ENCODE peak calls at places on chromosomes 4 and X, in seven cellular contexts. B is NB4, Y is HCT116, J is HepG2, C is H1, D is SK-N-SH, O is WTC11. W is an unnamed sample.

GRCh38 chr4:112519689-112520597 is 4.0 kb upstream of the NEUROG2 start:
- DNase-seq in B (no peak), Y (no peak), J (no peak), C (peak; percentile 72), D (peak; percentile 35), O (peak; percentile 70), W (no peak)

GRCh38 chr4:38177792-38178665 is 217.8 kb downstream of the PTTG2 start:
- DNase-seq in B (peak; percentile 78), Y (no peak), J (no peak), C (no peak), D (no peak), O (no peak), W (no peak)

GRCh38 chr4:168021666-168022065 is 70.7 kb upstream of the ANXA10 start:
- DNase-seq in B (no peak), Y (no peak), J (no peak), C (no peak), D (no peak), O (no peak), W (no peak)

GRCh38 chrX:133190877-133191738 is 27.0 kb downstream of the TFDP3 start:
- DNase-seq in B (no peak), Y (no peak), J (no peak), C (peak; percentile 47), D (no peak), O (no peak), W (no peak)

GRCh38 chr4:22047793-22048192 is 99.2 kb upstream of the KCNIP4 start:
- DNase-seq in B (peak; percentile 4), Y (no peak), J (no peak), C (no peak), D (no peak), O (no peak), W (no peak)

GRCh38 chr4:38101563-38101962 is 141.4 kb downstream of the PTTG2 start:
- DNase-seq in B (no peak), Y (no peak), J (no peak), C (no peak), D (no peak), O (no peak), W (no peak)

GRCh38 chr4:81751531-81752291 is 280.0 kb upstream of the RASGEF1B start:
- DNase-seq in B (no peak), Y (no peak), J (no peak), C (no peak), D (no peak), O (no peak), W (no peak)

GRCh38 chrX:42119076-42119475 is 195.7 kb upstream of the CASK start:
- DNase-seq in B (peak; percentile 70), Y (peak; percentile 42), J (peak; percentile 81), C (no peak), D (no peak), O (no peak), W (peak; percentile 25)

GRCh38 chr4:151694819-151695730 is 65.7 kb downstream of the GATB start:
- DNase-seq in B (peak; percentile 7), Y (no peak), J (no peak), C (no peak), D (no peak), O (no peak), W (no peak)

GRCh38 chrX:74540635-74541249 is 73.7 kb downstream of the RLIM start:
- DNase-seq in B (no peak), Y (no peak), J (no peak), C (no peak), D (no peak), O (no peak), W (no peak)

GRCh38 chr4:80240976-80241375 is 25.5 kb upstream of the FGF5 start:
- DNase-seq in B (no peak), Y (no peak), J (no peak), C (no peak), D (no peak), O (no peak), W (no peak)

GRCh38 chr4:78517050-78517652 is 34.4 kb upstream of the ANXA3 start:
- DNase-seq in B (peak; percentile 25), Y (no peak), J (peak; percentile 11), C (no peak), D (peak; percentile 33), O (no peak), W (peak; percentile 16)

GRCh38 chr4:70240192-70240591 is 2.2 kb upstream of the CSN3 start:
- DNase-seq in B (no peak), Y (no peak), J (peak; percentile 10), C (no peak), D (no peak), O (no peak), W (no peak)

GRCh38 chr4:150049682-150050081 is 28.6 kb upstream of the DCLK2 start:
- DNase-seq in B (no peak), Y (no peak), J (no peak), C (no peak), D (peak; percentile 12), O (no peak), W (no peak)

GRCh38 chrX:129427267-129427666 is 96.0 kb downstream of the SMARCA1 start:
- DNase-seq in B (peak; percentile 1), Y (peak; percentile 0), J (no peak), C (no peak), D (no peak), O (no peak), W (no peak)

GRCh38 chr4:77015390-77015789 is 60.4 kb downstream of the CCNI start:
- DNase-seq in B (no peak), Y (no peak), J (no peak), C (no peak), D (no peak), O (no peak), W (no peak)

GRCh38 chr4:10662937-10663336 is 21.6 kb downstream of the CLNK start:
- DNase-seq in B (no peak), Y (no peak), J (no peak), C (no peak), D (no peak), O (no peak), W (no peak)

GRCh38 chr4:71765837-71766236 is 18.0 kb downstream of the GC start:
- DNase-seq in B (no peak), Y (no peak), J (no peak), C (no peak), D (no peak), O (no peak), W (no peak)

GRCh38 chr4:18518098-18518497 is 496.5 kb upstream of the LCORL start:
- DNase-seq in B (no peak), Y (no peak), J (no peak), C (no peak), D (no peak), O (no peak), W (no peak)

GRCh38 chr4:105710012-105710600 is 1.5 kb downstream of the GSTCD start:
- DNase-seq in B (no peak), Y (no peak), J (no peak), C (no peak), D (peak; percentile 14), O (no peak), W (no peak)

GRCh38 chrX:10286195-10286594 is 129.4 kb downstream of the CLCN4 start:
- DNase-seq in B (no peak), Y (no peak), J (no peak), C (no peak), D (peak; percentile 33), O (no peak), W (no peak)

GRCh38 chr4:169986369-169986768 is 39.8 kb downstream of the MFAP3L start:
- DNase-seq in B (no peak), Y (no peak), J (no peak), C (no peak), D (no peak), O (no peak), W (no peak)

GRCh38 chr4:134470544-134470943 is 269.0 kb upstream of the PABPC4L start:
- DNase-seq in B (peak; percentile 26), Y (no peak), J (peak; percentile 16), C (no peak), D (no peak), O (peak; percentile 32), W (no peak)

GRCh38 chr4:154779362-154779947 is 1.6 kb upstream of the RBM46 start:
- DNase-seq in B (peak; percentile 8), Y (peak; percentile 35), J (peak; percentile 23), C (no peak), D (peak; percentile 33), O (no peak), W (peak; percentile 13)

GRCh38 chrX:2703991-2704369 is 12.9 kb downstream of the CD99 start:
- DNase-seq in B (no peak), Y (no peak), J (no peak), C (no peak), D (no peak), O (no peak), W (no peak)

GRCh38 chrX:110180176-110180927 is 137.5 kb downstream of the AMMECR1 start:
- DNase-seq in B (no peak), Y (peak; percentile 16), J (no peak), C (no peak), D (no peak), O (no peak), W (no peak)
- TF ChIP-seq MAX in B (no peak), Y (no peak), J (no peak), C (no peak), D (no peak), O (no peak), W (no peak)

GRCh38 chr4:25283948-25284347 is 28.6 kb upstream of the ZCCHC4 start:
- DNase-seq in B (no peak), Y (no peak), J (peak; percentile 47), C (no peak), D (no peak), O (no peak), W (no peak)
- TF ChIP-seq MAX in B (no peak), Y (no peak), J (no peak), C (no peak), D (no peak), O (no peak), W (no peak)

GRCh38 chr4:5992171-5993062 is 25.8 kb downstream of the C4orf50 start:
- DNase-seq in B (no peak), Y (no peak), J (no peak), C (no peak), D (no peak), O (no peak), W (no peak)
- TF ChIP-seq MAX in B (no peak), Y (no peak), J (no peak), C (no peak), D (no peak), O (no peak), W (no peak)

GRCh38 chrX:43654431-43655150 is 1.5 kb upstream of the MAOA start:
- DNase-seq in B (peak; percentile 82), Y (peak; percentile 74), J (peak; percentile 85), C (peak; percentile 82), D (peak; percentile 90), O (peak; percentile 85), W (peak; percentile 92)

GRCh38 chrX:43655151-43655676 is 885 bp upstream of the MAOA start:
- DNase-seq in B (no peak), Y (no peak), J (no peak), C (peak; percentile 51), D (peak; percentile 22), O (peak; percentile 13), W (peak; percentile 15)

GRCh38 chrX:43661521-43662240 is 5.6 kb downstream of the MAOA start:
- DNase-seq in B (no peak), Y (no peak), J (no peak), C (no peak), D (no peak), O (no peak), W (no peak)

DNA sequence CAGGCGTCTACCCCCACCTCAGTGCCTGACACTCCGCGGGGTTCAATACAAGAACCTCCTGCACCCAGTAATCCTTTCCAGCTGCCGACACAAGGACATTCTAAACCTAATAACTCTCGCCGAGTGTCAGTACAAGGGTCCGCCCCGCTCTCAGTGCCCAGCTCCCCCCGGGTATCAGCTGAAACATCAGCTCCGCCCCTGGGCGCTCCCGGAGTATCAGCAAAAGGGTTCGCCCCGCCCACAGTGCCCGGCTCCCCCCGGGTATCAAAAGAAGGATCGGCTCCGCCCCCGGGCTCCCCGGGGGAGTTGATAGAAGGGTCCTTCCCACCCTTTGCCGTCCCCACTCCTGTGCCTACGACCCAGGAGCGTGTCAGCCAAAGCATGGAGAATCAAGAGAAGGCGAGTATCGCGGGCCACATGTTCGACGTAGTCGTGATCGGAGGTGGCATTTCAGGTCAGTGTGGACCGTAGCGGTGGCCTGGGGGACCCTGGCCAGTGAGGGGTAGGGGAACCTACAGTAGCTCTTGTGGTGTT is at the start of gene MAOA:
- DNase-seq in B (no peak), Y (no peak), J (peak; percentile 18), C (peak; percentile 61), D (peak; percentile 61), O (peak; percentile 46), W (no peak)
- TF ChIP-seq MAX in B (no peak), Y (no peak), J (peak; percentile 18), C (peak; percentile 23), D (no peak), O (no peak), W (no peak)